ENCODE peak calls at places on chromosomes 12 and 14, in five cellular contexts. F is Karpas-422, B is BE2C, Z is SW 1271, R is stomach. A is an unnamed sample.
A peak's percentile ranks its signal among the peaks of the same experiment; 100 is the strongest.

GRCh38 chr12:87807127-87807526 is 222.1 kb downstream of the C12orf50 start:
- DNase-seq in R (no peak), Z (no peak), B (no peak), F (no peak), A (no peak)

GRCh38 chr14:92651106-92651792 is 97.2 kb downstream of the LGMN start:
- DNase-seq in Z (no peak), B (no peak), R (peak; percentile 55), F (no peak), A (no peak)

GRCh38 chr12:130832561-130833209 is 6.4 kb downstream of the STX2 start:
- DNase-seq in F (no peak), Z (no peak), B (no peak), R (no peak), A (peak; percentile 49)

GRCh38 chr12:93419388-93420034 is 22.2 kb downstream of the UBE2N start:
- DNase-seq in F (peak; percentile 81), Z (no peak), R (no peak), B (no peak), A (no peak)

GRCh38 chr12:64010069-64010686 is 165.7 kb downstream of the SRGAP1 start:
- DNase-seq in Z (no peak), R (no peak), B (no peak), F (no peak), A (no peak)

GRCh38 chr12:28424965-28425364 is 234.7 kb downstream of the CCDC91 start:
- DNase-seq in R (peak; percentile 41), Z (no peak), F (no peak), B (no peak), A (no peak)

GRCh38 chr14:73422515-73422914 is 35.8 kb downstream of the NUMB start:
- DNase-seq in Z (no peak), B (no peak), R (no peak), F (no peak), A (peak; percentile 71)

GRCh38 chr12:110001596-110001995 is 2.4 kb downstream of the ANKRD13A start:
- DNase-seq in B (no peak), Z (no peak), R (no peak), F (no peak), A (no peak)

GRCh38 chr12:107027304-107028053 is 40.5 kb upstream of the MTERF2 start:
- DNase-seq in R (no peak), F (no peak), Z (peak; percentile 40), B (no peak), A (no peak)

GRCh38 chr14:59707778-59708635 is 131.4 kb upstream of the CCDC175 start:
- DNase-seq in F (no peak), B (no peak), Z (no peak), R (no peak), A (no peak)

GRCh38 chr14:90678846-90679362 is 137.3 kb downstream of the TTC7B start:
- DNase-seq in R (no peak), Z (no peak), F (no peak), B (no peak), A (no peak)

GRCh38 chr12:52206309-52207040 is 14.7 kb upstream of the KRT80 start:
- DNase-seq in Z (no peak), B (peak; percentile 7), R (no peak), F (no peak), A (peak; percentile 35)

GRCh38 chr12:70733385-70733784 is 96.2 kb upstream of the PTPRB start:
- DNase-seq in Z (peak; percentile 7), R (no peak), B (peak; percentile 38), F (peak; percentile 89), A (peak; percentile 70)

GRCh38 chr14:100239200-100239839 is 376 bp downstream of the YY1 start:
- DNase-seq in F (peak; percentile 67), B (peak; percentile 26), Z (no peak), R (no peak), A (peak; percentile 60)

GRCh38 chr14:68076451-68076850 is 256.9 kb downstream of the RAD51B start:
- DNase-seq in F (no peak), B (no peak), R (no peak), Z (no peak), A (no peak)

GRCh38 chr12:121889267-121889624 is 656 bp downstream of the PSMD9 start:
- DNase-seq in B (no peak), R (no peak), Z (no peak), F (no peak), A (no peak)

GRCh38 chr14:39030209-39030608 is 72.8 kb downstream of the SEC23A start:
- DNase-seq in F (no peak), B (no peak), R (no peak), Z (no peak), A (no peak)

GRCh38 chr12:59649203-59649602 is 53.4 kb downstream of the SLC16A7 start:
- DNase-seq in Z (no peak), F (no peak), B (no peak), R (no peak), A (no peak)

GRCh38 chr12:10941916-10942607 is 3.0 kb upstream of the TAS2R14 start:
- DNase-seq in Z (no peak), B (peak; percentile 9), F (no peak), R (no peak), A (peak; percentile 91)

GRCh38 chr12:53051058-53051880 is 1.4 kb downstream of the TNS2 start:
- DNase-seq in R (peak; percentile 59), B (no peak), F (no peak), Z (no peak), A (peak; percentile 67)

GRCh38 chr12:3308063-3308462 is 182.9 kb upstream of the PRMT8 start:
- DNase-seq in F (no peak), Z (no peak), B (no peak), R (no peak), A (no peak)

GRCh38 chr12:24905431-24905830 is 43.5 kb downstream of the BCAT1 start:
- DNase-seq in R (no peak), B (no peak), F (no peak), Z (no peak), A (no peak)

GRCh38 chr12:122111070-122111750 is 32.7 kb downstream of the MLXIP start:
- DNase-seq in B (no peak), Z (no peak), F (no peak), R (no peak), A (no peak)

GRCh38 chr14:100106260-100106659 is 41.0 kb downstream of the EVL start:
- DNase-seq in R (no peak), B (no peak), Z (no peak), F (no peak), A (no peak)

GRCh38 chr14:100222219-100223093 is 16.5 kb upstream of the YY1 start:
- DNase-seq in R (no peak), Z (no peak), B (no peak), F (peak; percentile 52), A (peak; percentile 64)

GRCh38 chr12:7602287-7602686 is 63.4 kb downstream of the APOBEC1 start:
- DNase-seq in B (no peak), F (no peak), Z (no peak), R (no peak), A (no peak)

GRCh38 chr14:24613747-24614146 is 4.3 kb upstream of the GZMH start:
- DNase-seq in R (no peak), Z (no peak), F (no peak), B (no peak), A (no peak)

GRCh38 chr12:26762185-26762584 is 70.8 kb downstream of the ITPR2 start:
- DNase-seq in F (no peak), R (no peak), Z (no peak), B (no peak), A (no peak)

GRCh38 chr12:121628037-121628436 is 1.7 kb downstream of the ORAI1 start:
- DNase-seq in Z (no peak), F (no peak), R (peak; percentile 34), B (no peak), A (no peak)

GRCh38 chr14:89607453-89607852 is 190.4 kb upstream of the FOXN3 start:
- DNase-seq in Z (no peak), B (no peak), R (no peak), F (no peak), A (no peak)

GRCh38 chr12:66144796-66145754 is 14.5 kb upstream of the LLPH start:
- DNase-seq in B (peak; percentile 24), Z (peak; percentile 48), F (no peak), R (peak; percentile 65), A (peak; percentile 66)

GRCh38 chr12:123071401-123072304 is 79.2 kb downstream of the PITPNM2 start:
- DNase-seq in Z (no peak), B (no peak), F (no peak), R (no peak), A (no peak)

GRCh38 chr12:112353389-112353788 is 28.8 kb downstream of the HECTD4 start:
- DNase-seq in F (no peak), B (no peak), Z (no peak), R (no peak), A (no peak)